ENCODE peak calls at places on chromosomes 12 and 14, in eight cellular contexts. One of them, this sample, is unnamed.

GRCh38 chr12:16893426-16893825 is 287.5 kb upstream of the LMO3 start:
- DNase-seq in A673: no peak
- DNase-seq in GM13976: no peak
- DNase-seq in BE2C: no peak
- DNase-seq in nephron progenitor cell: no peak
- DNase-seq in AG09309: no peak
- DNase-seq in cardiac fibroblast: no peak
- DNase-seq in mammary epithelial cell: no peak
- DNase-seq in this sample: no peak

GRCh38 chr14:39773387-39773786 is 341.2 kb upstream of the FBXO33 start:
- DNase-seq in A673: no peak
- DNase-seq in GM13976: no peak
- DNase-seq in BE2C: no peak
- DNase-seq in nephron progenitor cell: no peak
- DNase-seq in AG09309: no peak
- DNase-seq in cardiac fibroblast: no peak
- DNase-seq in mammary epithelial cell: no peak
- DNase-seq in this sample: no peak

GRCh38 chr14:101476931-101477553 is 84.3 kb upstream of the DIO3 start:
- DNase-seq in A673: peak
- DNase-seq in GM13976: no peak
- DNase-seq in BE2C: no peak
- DNase-seq in nephron progenitor cell: peak
- DNase-seq in AG09309: no peak
- DNase-seq in cardiac fibroblast: no peak
- DNase-seq in mammary epithelial cell: no peak
- DNase-seq in this sample: no peak

GRCh38 chr14:63993992-63994391 is 141.2 kb downstream of the SYNE2 start:
- DNase-seq in A673: no peak
- DNase-seq in GM13976: no peak
- DNase-seq in BE2C: no peak
- DNase-seq in nephron progenitor cell: no peak
- DNase-seq in AG09309: no peak
- DNase-seq in cardiac fibroblast: peak
- DNase-seq in mammary epithelial cell: peak
- DNase-seq in this sample: peak

GRCh38 chr12:95848575-95849388 is 10.0 kb upstream of the SNRPF start:
- DNase-seq in A673: peak
- DNase-seq in GM13976: no peak
- DNase-seq in BE2C: no peak
- DNase-seq in nephron progenitor cell: no peak
- DNase-seq in AG09309: no peak
- DNase-seq in cardiac fibroblast: peak
- DNase-seq in mammary epithelial cell: peak
- DNase-seq in this sample: peak

GRCh38 chr12:1776139-1776975 is 44.0 kb upstream of the LRTM2 start:
- DNase-seq in A673: peak
- DNase-seq in GM13976: no peak
- DNase-seq in BE2C: peak
- DNase-seq in nephron progenitor cell: no peak
- DNase-seq in AG09309: peak
- DNase-seq in cardiac fibroblast: peak
- DNase-seq in mammary epithelial cell: peak
- DNase-seq in this sample: peak

GRCh38 chr12:70246580-70246979 is 3.3 kb downstream of the CNOT2 start:
- DNase-seq in A673: no peak
- DNase-seq in GM13976: no peak
- DNase-seq in BE2C: no peak
- DNase-seq in nephron progenitor cell: no peak
- DNase-seq in AG09309: no peak
- DNase-seq in cardiac fibroblast: peak
- DNase-seq in mammary epithelial cell: peak
- DNase-seq in this sample: peak

GRCh38 chr12:106171117-106171750 is 32.5 kb upstream of the NUAK1 start:
- DNase-seq in A673: no peak
- DNase-seq in GM13976: no peak
- DNase-seq in BE2C: no peak
- DNase-seq in nephron progenitor cell: no peak
- DNase-seq in AG09309: no peak
- DNase-seq in cardiac fibroblast: no peak
- DNase-seq in mammary epithelial cell: no peak
- DNase-seq in this sample: no peak

GRCh38 chr14:104082807-104083206 is 2.7 kb upstream of the ASPG start:
- DNase-seq in A673: no peak
- DNase-seq in GM13976: no peak
- DNase-seq in BE2C: peak
- DNase-seq in nephron progenitor cell: no peak
- DNase-seq in AG09309: no peak
- DNase-seq in cardiac fibroblast: no peak
- DNase-seq in mammary epithelial cell: no peak
- DNase-seq in this sample: no peak

GRCh38 chr12:109573914-109574244 is 285 bp downstream of the MVK start:
- DNase-seq in A673: no peak
- DNase-seq in GM13976: no peak
- DNase-seq in BE2C: no peak
- DNase-seq in nephron progenitor cell: no peak
- DNase-seq in AG09309: no peak
- DNase-seq in cardiac fibroblast: no peak
- DNase-seq in mammary epithelial cell: no peak
- DNase-seq in this sample: no peak

GRCh38 chr12:54216580-54217308 is 28.0 kb upstream of the SMUG1 start:
- DNase-seq in A673: peak
- DNase-seq in GM13976: peak
- DNase-seq in BE2C: peak
- DNase-seq in nephron progenitor cell: peak
- DNase-seq in AG09309: no peak
- DNase-seq in cardiac fibroblast: peak
- DNase-seq in mammary epithelial cell: peak
- DNase-seq in this sample: peak

GRCh38 chr12:85872497-85873091 is 1.5 kb upstream of the NTS start:
- DNase-seq in A673: peak
- DNase-seq in GM13976: peak
- DNase-seq in BE2C: no peak
- DNase-seq in nephron progenitor cell: no peak
- DNase-seq in AG09309: peak
- DNase-seq in cardiac fibroblast: peak
- DNase-seq in mammary epithelial cell: peak
- DNase-seq in this sample: peak

GRCh38 chr12:49295087-49296001 is at the start of gene PRPH:
- DNase-seq in A673: no peak
- DNase-seq in GM13976: peak
- DNase-seq in BE2C: peak
- DNase-seq in nephron progenitor cell: peak
- DNase-seq in AG09309: no peak
- DNase-seq in cardiac fibroblast: no peak
- DNase-seq in mammary epithelial cell: no peak
- DNase-seq in this sample: no peak

GRCh38 chr12:1948883-1949282 is 30.4 kb upstream of the CACNA2D4 start:
- DNase-seq in A673: no peak
- DNase-seq in GM13976: no peak
- DNase-seq in BE2C: no peak
- DNase-seq in nephron progenitor cell: no peak
- DNase-seq in AG09309: no peak
- DNase-seq in cardiac fibroblast: no peak
- DNase-seq in mammary epithelial cell: no peak
- DNase-seq in this sample: no peak

GRCh38 chr12:88658009-88658408 is 77.7 kb upstream of the KITLG start:
- DNase-seq in A673: no peak
- DNase-seq in GM13976: no peak
- DNase-seq in BE2C: no peak
- DNase-seq in nephron progenitor cell: no peak
- DNase-seq in AG09309: no peak
- DNase-seq in cardiac fibroblast: peak
- DNase-seq in mammary epithelial cell: peak
- DNase-seq in this sample: no peak

GRCh38 chr12:55659486-55660385 is 23.0 kb downstream of the OR10P1 start:
- DNase-seq in A673: peak
- DNase-seq in GM13976: no peak
- DNase-seq in BE2C: peak
- DNase-seq in nephron progenitor cell: no peak
- DNase-seq in AG09309: peak
- DNase-seq in cardiac fibroblast: peak
- DNase-seq in mammary epithelial cell: no peak
- DNase-seq in this sample: peak

GRCh38 chr14:89162586-89162985 is 254.4 kb downstream of the FOXN3 start:
- DNase-seq in A673: no peak
- DNase-seq in GM13976: no peak
- DNase-seq in BE2C: no peak
- DNase-seq in nephron progenitor cell: no peak
- DNase-seq in AG09309: no peak
- DNase-seq in cardiac fibroblast: no peak
- DNase-seq in mammary epithelial cell: no peak
- DNase-seq in this sample: no peak

GRCh38 chr14:35341454-35342159 is 49.4 kb downstream of the PSMA6 start:
- DNase-seq in A673: peak
- DNase-seq in GM13976: peak
- DNase-seq in BE2C: peak
- DNase-seq in nephron progenitor cell: peak
- DNase-seq in AG09309: peak
- DNase-seq in cardiac fibroblast: peak
- DNase-seq in mammary epithelial cell: peak
- DNase-seq in this sample: peak

GRCh38 chr12:77835982-77836381 is 5.3 kb downstream of the NAV3 start:
- DNase-seq in A673: no peak
- DNase-seq in GM13976: no peak
- DNase-seq in BE2C: no peak
- DNase-seq in nephron progenitor cell: no peak
- DNase-seq in AG09309: no peak
- DNase-seq in cardiac fibroblast: no peak
- DNase-seq in mammary epithelial cell: no peak
- DNase-seq in this sample: no peak

GRCh38 chr14:37047996-37048395 is 124.4 kb downstream of the SLC25A21 start:
- DNase-seq in A673: no peak
- DNase-seq in GM13976: no peak
- DNase-seq in BE2C: no peak
- DNase-seq in nephron progenitor cell: no peak
- DNase-seq in AG09309: no peak
- DNase-seq in cardiac fibroblast: peak
- DNase-seq in mammary epithelial cell: no peak
- DNase-seq in this sample: peak

GRCh38 chr14:31787377-31787776 is 226.2 kb downstream of the NUBPL start:
- DNase-seq in A673: peak
- DNase-seq in GM13976: no peak
- DNase-seq in BE2C: no peak
- DNase-seq in nephron progenitor cell: no peak
- DNase-seq in AG09309: no peak
- DNase-seq in cardiac fibroblast: peak
- DNase-seq in mammary epithelial cell: peak
- DNase-seq in this sample: peak
- TF ChIP-seq CTCF in A673: peak
- TF ChIP-seq CTCF in GM13976: no peak
- TF ChIP-seq CTCF in BE2C: peak
- TF ChIP-seq CTCF in nephron progenitor cell: no peak
- TF ChIP-seq CTCF in AG09309: no peak
- TF ChIP-seq CTCF in cardiac fibroblast: peak
- TF ChIP-seq CTCF in mammary epithelial cell: peak
- TF ChIP-seq CTCF in this sample: peak

GRCh38 chr12:44968960-44969359 is 81.9 kb downstream of the DBX2 start:
- DNase-seq in A673: no peak
- DNase-seq in GM13976: no peak
- DNase-seq in BE2C: no peak
- DNase-seq in nephron progenitor cell: no peak
- DNase-seq in AG09309: no peak
- DNase-seq in cardiac fibroblast: no peak
- DNase-seq in mammary epithelial cell: no peak
- DNase-seq in this sample: no peak

GRCh38 chr12:44976246-44976645 is 74.7 kb downstream of the DBX2 start:
- DNase-seq in A673: no peak
- DNase-seq in GM13976: no peak
- DNase-seq in BE2C: no peak
- DNase-seq in nephron progenitor cell: no peak
- DNase-seq in AG09309: no peak
- DNase-seq in cardiac fibroblast: no peak
- DNase-seq in mammary epithelial cell: no peak
- DNase-seq in this sample: no peak

DNA sequence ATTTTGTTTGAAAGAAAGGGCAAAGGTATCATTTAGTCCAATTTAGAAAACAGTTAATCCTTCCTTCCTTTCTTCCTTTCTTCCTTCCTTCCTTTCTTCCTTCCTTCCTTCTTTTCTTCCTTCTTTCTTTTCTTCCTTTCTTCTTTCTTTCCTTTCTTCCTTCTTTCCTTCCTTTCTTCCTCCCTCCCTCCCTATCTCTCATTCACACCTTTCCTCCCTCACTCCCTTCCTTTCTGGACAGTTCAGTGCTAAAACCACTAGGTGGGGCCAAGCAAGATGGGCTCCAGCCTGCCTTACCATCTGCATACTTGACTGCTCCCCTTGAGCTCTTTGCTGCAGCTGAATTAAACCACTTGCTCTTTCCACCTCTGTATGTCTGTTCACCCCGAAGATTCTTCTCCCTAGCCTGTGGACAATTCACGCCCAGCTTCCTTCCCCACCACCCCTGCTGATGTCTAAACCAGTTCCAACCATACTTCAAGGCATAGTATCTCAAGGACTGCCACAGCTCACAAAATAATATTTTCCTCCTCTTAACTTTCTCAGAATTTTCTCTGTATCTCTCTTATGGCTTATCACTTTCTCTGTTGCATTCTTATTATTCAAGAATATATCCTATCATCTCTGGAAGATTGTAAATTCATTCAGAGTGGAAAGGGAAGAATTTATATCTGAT is 78.0 kb downstream of the DBX2 start:
- DNase-seq in A673: peak
- DNase-seq in GM13976: peak
- DNase-seq in BE2C: no peak
- DNase-seq in nephron progenitor cell: peak
- DNase-seq in AG09309: no peak
- DNase-seq in cardiac fibroblast: peak
- DNase-seq in mammary epithelial cell: peak
- DNase-seq in this sample: peak
- TF ChIP-seq CTCF in A673: peak
- TF ChIP-seq CTCF in GM13976: peak
- TF ChIP-seq CTCF in BE2C: peak
- TF ChIP-seq CTCF in nephron progenitor cell: peak
- TF ChIP-seq CTCF in AG09309: peak
- TF ChIP-seq CTCF in cardiac fibroblast: peak
- TF ChIP-seq CTCF in mammary epithelial cell: peak
- TF ChIP-seq CTCF in this sample: peak

GRCh38 chr14:96264850-96265249 is 8.8 kb downstream of the BDKRB1 start:
- DNase-seq in A673: peak
- DNase-seq in GM13976: no peak
- DNase-seq in BE2C: no peak
- DNase-seq in nephron progenitor cell: no peak
- DNase-seq in AG09309: no peak
- DNase-seq in cardiac fibroblast: peak
- DNase-seq in mammary epithelial cell: no peak
- DNase-seq in this sample: peak
- TF ChIP-seq CTCF in A673: peak
- TF ChIP-seq CTCF in GM13976: no peak
- TF ChIP-seq CTCF in BE2C: peak
- TF ChIP-seq CTCF in nephron progenitor cell: no peak
- TF ChIP-seq CTCF in AG09309: peak
- TF ChIP-seq CTCF in cardiac fibroblast: peak
- TF ChIP-seq CTCF in mammary epithelial cell: peak
- TF ChIP-seq CTCF in this sample: peak

GRCh38 chr12:92886131-92886530 is 43.0 kb downstream of the EEA1 start:
- DNase-seq in A673: no peak
- DNase-seq in GM13976: no peak
- DNase-seq in BE2C: no peak
- DNase-seq in nephron progenitor cell: no peak
- DNase-seq in AG09309: no peak
- DNase-seq in cardiac fibroblast: no peak
- DNase-seq in mammary epithelial cell: no peak
- DNase-seq in this sample: peak
- TF ChIP-seq CTCF in A673: no peak
- TF ChIP-seq CTCF in GM13976: no peak
- TF ChIP-seq CTCF in BE2C: no peak
- TF ChIP-seq CTCF in nephron progenitor cell: no peak
- TF ChIP-seq CTCF in AG09309: no peak
- TF ChIP-seq CTCF in cardiac fibroblast: no peak
- TF ChIP-seq CTCF in mammary epithelial cell: no peak
- TF ChIP-seq CTCF in this sample: no peak